ENCODE peak calls at places on chromosomes 3 and 15, in four cellular contexts. One of them, this sample, is unnamed.

GRCh38 chr15:89898628-89899302 is 5.0 kb upstream of the AP3S2 start:
- DNase-seq in A549: peak
- DNase-seq in GM12878: no peak
- DNase-seq in IMR-90: peak
- DNase-seq in this sample: peak

GRCh38 chr15:62653122-62653521 is 389.4 kb upstream of the TPM1 start:
- DNase-seq in A549: no peak
- DNase-seq in IMR-90: no peak
- DNase-seq in GM12878: no peak
- DNase-seq in this sample: no peak

GRCh38 chr3:150611666-150612065 is 8.5 kb downstream of the SELENOT start:
- DNase-seq in IMR-90: no peak
- DNase-seq in A549: no peak
- DNase-seq in GM12878: no peak
- DNase-seq in this sample: no peak

GRCh38 chr3:54731697-54732445 is 196.0 kb downstream of the LRTM1 start:
- DNase-seq in A549: no peak
- DNase-seq in GM12878: no peak
- DNase-seq in IMR-90: no peak
- DNase-seq in this sample: no peak

GRCh38 chr15:67914537-67915373 is 74.9 kb upstream of the RNU6-1 start:
- DNase-seq in IMR-90: peak
- DNase-seq in A549: peak
- DNase-seq in GM12878: no peak
- DNase-seq in this sample: peak

GRCh38 chr3:44416031-44417030 is 61.1 kb downstream of the ZNF445 start:
- DNase-seq in IMR-90: no peak
- DNase-seq in A549: no peak
- DNase-seq in GM12878: no peak
- DNase-seq in this sample: no peak

GRCh38 chr3:149816986-149817385 is 4.0 kb downstream of the RNF13 start:
- DNase-seq in GM12878: no peak
- DNase-seq in IMR-90: peak
- DNase-seq in A549: no peak
- DNase-seq in this sample: no peak

GRCh38 chr3:81545572-81545971 is 215.9 kb downstream of the GBE1 start:
- DNase-seq in A549: peak
- DNase-seq in GM12878: no peak
- DNase-seq in IMR-90: peak
- DNase-seq in this sample: no peak

GRCh38 chr3:64214002-64214696 is 11.1 kb downstream of the PRICKLE2 start:
- DNase-seq in A549: no peak
- DNase-seq in IMR-90: peak
- DNase-seq in GM12878: no peak
- DNase-seq in this sample: no peak

GRCh38 chr3:183393625-183394024 is 34.8 kb downstream of the MCF2L2 start:
- DNase-seq in A549: no peak
- DNase-seq in IMR-90: no peak
- DNase-seq in GM12878: no peak
- DNase-seq in this sample: no peak

DNA sequence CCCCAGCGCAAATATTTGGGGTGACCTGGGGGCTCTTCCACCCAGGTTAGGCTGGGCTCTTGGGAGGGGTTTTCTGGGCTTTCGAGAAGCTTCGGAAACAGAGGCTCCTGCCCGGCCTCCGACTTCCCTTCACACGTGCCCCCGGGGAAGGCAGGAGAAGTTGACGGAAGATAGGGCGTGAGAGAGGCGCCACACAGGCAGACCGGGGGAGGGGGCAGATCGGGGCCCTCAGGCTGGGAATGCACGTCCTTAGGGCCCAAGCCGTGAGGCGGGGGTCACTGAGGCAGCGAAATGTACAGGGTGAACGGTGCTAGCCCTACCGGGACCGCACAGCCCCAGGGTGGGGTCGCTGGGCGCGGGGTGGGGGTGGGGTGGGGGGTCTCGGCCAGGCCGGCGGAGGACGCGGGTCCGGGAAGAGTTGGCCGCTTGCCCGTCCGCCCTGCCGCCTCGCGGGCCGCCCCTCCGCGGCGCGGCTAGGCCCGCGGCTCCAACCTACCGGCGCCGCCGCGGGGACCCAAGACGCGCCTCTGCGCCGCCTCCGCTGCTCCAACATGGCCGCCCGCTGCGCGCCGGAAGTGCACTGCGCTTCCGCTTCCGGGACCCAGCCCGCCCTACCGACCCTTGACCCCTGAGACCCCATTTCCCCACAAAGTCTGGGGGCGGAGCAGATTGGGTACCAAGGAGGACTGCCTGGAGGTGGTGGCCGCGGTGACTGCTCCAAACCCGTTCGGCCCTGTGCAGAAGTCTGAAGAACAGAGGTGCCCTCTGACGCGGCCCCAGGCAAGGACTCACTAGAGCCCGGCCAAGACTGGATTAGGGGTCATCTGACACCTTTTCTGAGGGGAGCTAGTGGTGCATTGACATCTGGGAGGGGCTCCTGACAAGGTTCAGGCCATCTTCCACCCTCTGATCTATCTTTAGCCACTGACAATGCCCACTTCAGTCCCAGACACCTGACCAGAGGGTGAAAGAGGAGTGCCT is at the start of gene CCDC71:
- DNase-seq in GM12878: peak
- DNase-seq in IMR-90: peak
- DNase-seq in A549: peak
- DNase-seq in this sample: peak
- TF ChIP-seq ELK1 in GM12878: peak
- TF ChIP-seq ELK1 in IMR-90: peak
- TF ChIP-seq ELK1 in A549: no peak
- TF ChIP-seq ELK1 in this sample: no peak

DNA sequence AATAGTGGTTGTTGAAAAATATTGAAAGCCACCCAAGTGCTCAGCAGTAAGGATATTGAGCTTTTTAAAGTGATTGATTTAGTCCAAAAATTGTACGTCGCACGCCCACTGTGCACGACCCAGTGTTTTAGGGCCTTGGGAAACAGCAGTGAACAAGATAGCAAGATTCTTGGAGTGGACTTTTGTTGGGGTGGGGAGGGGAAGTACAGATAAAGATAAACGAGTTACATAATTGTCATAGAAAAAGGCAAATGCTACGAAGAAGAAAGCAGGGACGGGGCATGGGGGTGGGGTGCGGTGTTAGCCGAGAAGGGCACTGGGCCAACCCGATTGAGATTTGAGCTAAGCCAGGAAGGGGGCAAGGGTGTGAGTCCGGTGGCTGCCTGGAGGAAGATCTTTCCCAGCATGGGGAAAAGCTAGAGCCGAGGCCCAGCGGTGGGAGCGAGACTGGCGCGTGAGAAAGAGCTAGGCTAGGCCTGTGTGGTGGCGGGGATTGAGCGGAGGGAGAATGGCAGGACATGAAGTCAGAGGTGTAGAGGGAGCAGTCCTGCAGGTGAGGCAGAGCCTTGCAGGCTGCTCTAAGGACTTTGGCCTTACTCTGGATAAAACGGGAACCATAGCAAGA is 454 bp downstream of the HTD2 start:
- DNase-seq in GM12878: no peak
- DNase-seq in A549: peak
- DNase-seq in IMR-90: peak
- DNase-seq in this sample: peak
- TF ChIP-seq ELK1 in GM12878: no peak
- TF ChIP-seq ELK1 in A549: no peak
- TF ChIP-seq ELK1 in IMR-90: no peak
- TF ChIP-seq ELK1 in this sample: no peak

DNA sequence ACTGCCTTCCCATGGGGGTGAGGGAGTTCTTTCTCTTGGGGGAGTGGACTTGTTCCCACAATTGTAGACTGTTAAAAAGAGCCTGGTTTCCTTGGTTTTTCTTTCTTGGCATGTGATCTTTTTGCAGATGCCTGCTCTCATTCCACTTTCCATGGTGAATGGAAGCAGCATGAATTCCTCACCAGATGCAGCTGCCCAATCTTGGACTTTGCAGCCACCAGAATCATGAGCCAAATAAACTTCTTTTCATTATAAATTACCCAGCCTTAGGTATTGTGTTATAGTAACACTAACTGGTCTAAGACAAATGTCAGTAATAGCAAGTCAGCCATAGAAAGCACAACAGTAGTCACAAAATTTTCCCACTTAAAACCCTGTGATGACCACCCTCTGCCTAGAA is 260.5 kb upstream of the THBS1 start:
- DNase-seq in IMR-90: no peak
- DNase-seq in A549: no peak
- DNase-seq in GM12878: no peak
- DNase-seq in this sample: no peak
- TF ChIP-seq ELK1 in IMR-90: no peak
- TF ChIP-seq ELK1 in A549: no peak
- TF ChIP-seq ELK1 in GM12878: no peak
- TF ChIP-seq ELK1 in this sample: no peak

GRCh38 chr15:44598892-44599291 is 61.9 kb downstream of the EIF3J start:
- DNase-seq in GM12878: no peak
- DNase-seq in IMR-90: peak
- DNase-seq in A549: no peak
- DNase-seq in this sample: no peak
- TF ChIP-seq ELK1 in GM12878: no peak
- TF ChIP-seq ELK1 in IMR-90: no peak
- TF ChIP-seq ELK1 in A549: no peak
- TF ChIP-seq ELK1 in this sample: no peak

GRCh38 chr3:42852443-42852842 is 23.2 kb downstream of the CYP8B1 start:
- DNase-seq in GM12878: no peak
- DNase-seq in IMR-90: no peak
- DNase-seq in A549: no peak
- DNase-seq in this sample: no peak
- TF ChIP-seq ELK1 in GM12878: no peak
- TF ChIP-seq ELK1 in IMR-90: no peak
- TF ChIP-seq ELK1 in A549: no peak
- TF ChIP-seq ELK1 in this sample: no peak

This sample was measured in K562.